ENCODE peak calls at places on chromosomes 7 and 10, in five cellular contexts. D is PC-3, Q is GM23248, K is HCT116, J is neural progenitor cell. B is an unnamed sample.

GRCh38 chr7:20299647-20300312 is 30.9 kb upstream of the ITGB8 start:
- DNase-seq in D (no peak), Q (peak; percentile 46), K (no peak), J (no peak), B (peak; percentile 80)

GRCh38 chr10:104288355-104288754 is 19.4 kb downstream of the GSTO2 start:
- DNase-seq in D (peak; percentile 73), Q (no peak), K (no peak), J (no peak), B (no peak)

GRCh38 chr7:8441602-8442294 is 8.3 kb downstream of the NXPH1 start:
- DNase-seq in D (no peak), Q (no peak), K (no peak), J (peak; percentile 65), B (no peak)

GRCh38 chr7:114255404-114255841 is 159.2 kb upstream of the FOXP2 start:
- DNase-seq in D (no peak), Q (no peak), K (no peak), J (no peak), B (no peak)

GRCh38 chr7:65983965-65984654 is 2.1 kb upstream of the GUSB start:
- DNase-seq in D (peak; percentile 47), Q (no peak), K (no peak), J (no peak), B (no peak)

GRCh38 chr7:83005410-83005809 is 157.3 kb downstream of the PCLO start:
- DNase-seq in D (peak; percentile 60), Q (no peak), K (peak; percentile 7), J (peak; percentile 36), B (peak; percentile 38)

GRCh38 chr7:12646139-12646538 is 41.3 kb upstream of the ARL4A start:
- DNase-seq in D (no peak), Q (no peak), K (no peak), J (peak; percentile 16), B (no peak)

GRCh38 chr10:29774475-29774874 is 139.7 kb upstream of the SVIL start:
- DNase-seq in D (no peak), Q (no peak), K (no peak), J (no peak), B (no peak)

GRCh38 chr10:80464557-80465466 is 10.7 kb downstream of the TSPAN14 start:
- DNase-seq in D (no peak), Q (peak; percentile 63), K (no peak), J (peak; percentile 93), B (no peak)

GRCh38 chr7:18859331-18859730 is 258.1 kb downstream of the TWIST1 start:
- DNase-seq in D (no peak), Q (no peak), K (no peak), J (no peak), B (no peak)

GRCh38 chr7:85191383-85191782 is 4.5 kb upstream of the SEMA3D start:
- DNase-seq in D (peak; percentile 73), Q (peak; percentile 54), K (peak; percentile 19), J (peak; percentile 9), B (peak; percentile 19)

GRCh38 chr10:100490531-100490930 is 27.7 kb downstream of the WNT8B start:
- DNase-seq in D (no peak), Q (no peak), K (no peak), J (no peak), B (no peak)

GRCh38 chr10:120429395-120429794 is 27.6 kb upstream of the PLPP4 start:
- DNase-seq in D (no peak), Q (no peak), K (no peak), J (no peak), B (no peak)

GRCh38 chr7:98251251-98251843 is 685 bp downstream of the TECPR1 start:
- DNase-seq in D (no peak), Q (peak; percentile 53), K (no peak), J (no peak), B (peak; percentile 56)

GRCh38 chr7:55288070-55288824 is 76.9 kb upstream of the LANCL2 start:
- DNase-seq in D (no peak), Q (peak; percentile 43), K (no peak), J (no peak), B (no peak)

GRCh38 chr10:17196045-17196444 is 5.4 kb downstream of the TRDMT1 start:
- DNase-seq in D (no peak), Q (peak; percentile 52), K (no peak), J (no peak), B (no peak)

GRCh38 chr7:20786779-20787651 is at the start of gene SP8:
- DNase-seq in D (no peak), Q (peak; percentile 33), K (no peak), J (peak; percentile 95), B (no peak)

GRCh38 chr10:113958631-113959382 is 84.9 kb upstream of the ADRB1 start:
- DNase-seq in D (peak; percentile 79), Q (peak; percentile 96), K (peak; percentile 82), J (no peak), B (no peak)

GRCh38 chr10:128483216-128483615 is 357.0 kb upstream of the MKI67 start:
- DNase-seq in D (no peak), Q (no peak), K (no peak), J (no peak), B (no peak)

GRCh38 chr7:111855161-111855841 is 293.0 kb upstream of the IMMP2L start:
- DNase-seq in D (peak; percentile 62), Q (peak; percentile 85), K (peak; percentile 38), J (peak; percentile 59), B (peak; percentile 75)

GRCh38 chr10:75801121-75801520 is 369.7 kb downstream of the LRMDA start:
- DNase-seq in D (no peak), Q (no peak), K (no peak), J (no peak), B (no peak)

GRCh38 chr10:86651021-86651471 is 3.3 kb upstream of the OPN4 start:
- DNase-seq in D (no peak), Q (no peak), K (no peak), J (no peak), B (no peak)

GRCh38 chr10:86970152-86970886 is 2.0 kb downstream of the ADIRF start:
- DNase-seq in D (peak; percentile 44), Q (peak; percentile 77), K (peak; percentile 62), J (peak; percentile 66), B (no peak)

GRCh38 chr10:29022513-29022912 is 266.4 kb upstream of the LYZL1 start:
- DNase-seq in D (no peak), Q (no peak), K (no peak), J (peak; percentile 12), B (no peak)

GRCh38 chr10:80617807-80618206 is 80.1 kb downstream of the SH2D4B start:
- DNase-seq in D (no peak), Q (no peak), K (no peak), J (no peak), B (no peak)

GRCh38 chr10:128025437-128025836 is 100.8 kb downstream of the MKI67 start:
- DNase-seq in D (no peak), Q (no peak), K (no peak), J (no peak), B (no peak)

GRCh38 chr10:65143723-65144122 is 1622.5 kb downstream of the REEP3 start:
- DNase-seq in D (no peak), Q (no peak), K (no peak), J (no peak), B (no peak)

GRCh38 chr7:81600608-81601007 is 169.2 kb downstream of the HGF start:
- DNase-seq in D (peak; percentile 23), Q (peak; percentile 16), K (no peak), J (no peak), B (no peak)

GRCh38 chr10:75772153-75772887 is 340.9 kb downstream of the LRMDA start:
- DNase-seq in D (peak; percentile 68), Q (no peak), K (no peak), J (no peak), B (peak; percentile 70)

GRCh38 chr7:86949052-86949778 is 110.2 kb downstream of the ELAPOR2 start:
- DNase-seq in D (no peak), Q (no peak), K (no peak), J (peak; percentile 27), B (no peak)
- TF ChIP-seq EZH2phosphoT487 in D (no peak), Q (no peak), K (no peak), J (no peak), B (no peak)

GRCh38 chr7:121411597-121411979 is 15.5 kb upstream of the FAM3C start:
- DNase-seq in D (no peak), Q (no peak), K (no peak), J (no peak), B (no peak)

GRCh38 chr7:121410829-121411596 is 14.9 kb upstream of the FAM3C start:
- DNase-seq in D (no peak), Q (no peak), K (no peak), J (no peak), B (no peak)

GRCh38 chr7:121406461-121406860 is 10.4 kb upstream of the FAM3C start:
- DNase-seq in D (no peak), Q (no peak), K (no peak), J (no peak), B (no peak)

GRCh38 chr7:121404348-121404747 is 8.2 kb upstream of the FAM3C start:
- DNase-seq in D (no peak), Q (no peak), K (no peak), J (no peak), B (no peak)

DNA sequence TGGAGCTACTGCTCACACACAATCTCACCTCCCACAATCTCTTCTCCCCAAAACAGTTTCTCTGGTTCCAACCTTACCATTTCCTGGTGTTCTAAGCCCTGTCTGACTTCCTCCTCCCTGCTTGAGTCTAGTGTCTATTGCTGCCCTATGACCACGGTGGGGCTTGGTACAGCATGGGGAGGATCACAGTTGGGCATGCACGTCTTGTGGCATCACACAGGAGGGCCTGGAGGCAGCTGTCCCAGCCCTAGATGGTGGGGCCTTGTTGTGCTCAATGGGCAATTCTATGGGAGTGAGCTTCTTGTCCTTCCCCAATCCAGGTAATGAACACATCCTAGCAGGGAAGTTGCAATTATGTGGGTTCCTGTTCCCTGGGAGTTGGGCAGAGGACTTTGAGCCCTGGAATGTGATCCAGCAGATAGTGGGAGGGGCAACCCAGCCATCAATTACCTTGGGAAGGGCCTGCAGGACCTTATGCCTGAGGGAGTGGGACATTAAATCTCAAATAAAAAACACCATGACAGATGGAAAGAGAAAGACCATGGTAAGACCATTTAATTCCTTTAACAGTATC is 10.8 kb upstream of the FAM3C start:
- DNase-seq in D (no peak), Q (no peak), K (no peak), J (no peak), B (no peak)
- H2AFZ ChIP-seq in D (no peak overlapping the region), Q (no peak overlapping the region), K (no peak overlapping the region), J (no peak overlapping the region), B (no peak overlapping the region)

GRCh38 chr7:121039994-121040393 is 51.5 kb downstream of the CPED1 start:
- DNase-seq in D (no peak), Q (no peak), K (no peak), J (no peak), B (no peak)
- TF ChIP-seq EZH2 in D (no peak), Q (no peak), K (no peak), J (no peak), B (no peak)

GRCh38 chr7:374706-375490 is 84.9 kb downstream of the FOXL3 start:
- DNase-seq in D (no peak), Q (no peak), K (no peak), J (no peak), B (no peak)
- TF ChIP-seq EZH2phosphoT487 in D (no peak), Q (no peak), K (no peak), J (no peak), B (no peak)

DNA sequence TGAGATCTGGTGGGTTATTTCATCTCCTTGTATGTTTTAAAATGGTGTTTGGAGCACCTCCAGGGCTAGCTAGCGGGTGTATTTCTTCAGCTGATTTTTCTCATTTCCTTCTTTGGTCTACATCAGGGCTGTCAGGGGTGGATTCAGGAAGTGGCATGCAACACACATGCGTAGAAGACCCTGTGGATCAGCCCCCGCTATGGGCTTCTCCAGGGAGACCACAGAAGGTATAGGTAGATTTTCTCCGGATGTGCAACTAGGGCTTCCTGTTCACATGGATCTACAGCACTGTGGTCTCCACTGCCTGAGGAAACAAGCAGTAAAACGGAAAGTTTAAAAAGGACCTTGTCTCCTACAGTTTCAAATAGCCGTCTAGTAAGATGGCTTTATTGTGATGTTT is 10.4 kb downstream of the NUB1 start:
- DNase-seq in D (no peak), Q (no peak), K (no peak), J (no peak), B (no peak)
- H2AFZ ChIP-seq in D (no peak overlapping the region), Q (no peak overlapping the region), K (no peak overlapping the region), J (no peak overlapping the region), B (no peak overlapping the region)